ENCODE peak calls at places on chromosomes 12 and 14, in eight cellular contexts. S is omental fat pad, E is Calu3, L is WTC11, D is neural crest cell, Z is Ammon's horn, M is choroid plexus epithelial cell, F is gastrocnemius medialis. Q is an unnamed sample.

GRCh38 chr12:112716099-112717093 is 75.2 kb upstream of the RPH3A start:
- DNase-seq in S (no peak), E (peak), L (peak), D (peak), Z (peak), M (peak), F (no peak), Q (peak)

GRCh38 chr12:39386335-39386734 is 56.6 kb downstream of the KIF21A start:
- DNase-seq in S (no peak), E (no peak), L (no peak), D (no peak), Z (no peak), M (no peak), F (no peak), Q (no peak)

GRCh38 chr12:44334347-44334746 is 498.5 kb downstream of the TMEM117 start:
- DNase-seq in S (no peak), E (no peak), L (no peak), D (no peak), Z (no peak), M (no peak), F (no peak), Q (no peak)

GRCh38 chr14:85619866-85620265 is 89.9 kb downstream of the FLRT2 start:
- DNase-seq in S (no peak), E (no peak), L (no peak), D (no peak), Z (no peak), M (no peak), F (no peak), Q (no peak)

GRCh38 chr14:93734086-93734822 is 54.0 kb downstream of the PRIMA1 start:
- DNase-seq in S (no peak), E (no peak), L (peak), D (no peak), Z (no peak), M (no peak), F (no peak), Q (no peak)

GRCh38 chr14:30966415-30967363 is 58.8 kb upstream of the AP4S1 start:
- DNase-seq in S (no peak), E (no peak), L (no peak), D (no peak), Z (no peak), M (peak), F (no peak), Q (no peak)

GRCh38 chr12:113247123-113248045 is 26.1 kb downstream of the TPCN1 start:
- DNase-seq in S (no peak), E (no peak), L (no peak), D (no peak), Z (no peak), M (peak), F (no peak), Q (peak)

GRCh38 chr12:28223853-28224252 is 33.6 kb downstream of the CCDC91 start:
- DNase-seq in S (no peak), E (no peak), L (no peak), D (no peak), Z (no peak), M (no peak), F (no peak), Q (no peak)

GRCh38 chr14:87160964-87161363 is 832.0 kb downstream of the GALC start:
- DNase-seq in S (no peak), E (no peak), L (no peak), D (no peak), Z (no peak), M (no peak), F (no peak), Q (no peak)

GRCh38 chr12:118345355-118345754 is 27.4 kb downstream of the TAOK3 start:
- DNase-seq in S (no peak), E (no peak), L (no peak), D (no peak), Z (no peak), M (no peak), F (no peak), Q (no peak)

GRCh38 chr14:57405562-57405961 is 15.2 kb downstream of the NAA30 start:
- DNase-seq in S (no peak), E (no peak), L (no peak), D (no peak), Z (no peak), M (no peak), F (no peak), Q (no peak)

GRCh38 chr12:75990189-75990912 is 41.2 kb downstream of the PHLDA1 start:
- DNase-seq in S (no peak), E (no peak), L (no peak), D (no peak), Z (no peak), M (no peak), F (no peak), Q (no peak)

GRCh38 chr12:59365133-59365532 is 230.7 kb upstream of the SLC16A7 start:
- DNase-seq in S (no peak), E (no peak), L (no peak), D (no peak), Z (no peak), M (no peak), F (no peak), Q (no peak)